ENCODE peak calls at places on chromosomes 3 and 15, in four cellular contexts. S is WTC11, O is K562, A is HepG2. K is an unnamed sample.

GRCh38 chr3:190825389-190826016 is 37.0 kb downstream of the GMNC start:
- DNase-seq in A (no peak), O (no peak), S (no peak), K (no peak)

GRCh38 chr3:186128158-186128557 is 19.3 kb upstream of the ETV5 start:
- DNase-seq in S (peak), O (no peak), A (no peak), K (no peak)

GRCh38 chr15:72487070-72487797 is 13.1 kb downstream of the ARIH1 start:
- DNase-seq in S (no peak), A (no peak), O (no peak), K (no peak)

GRCh38 chr3:195718477-195718984 is 2.2 kb upstream of the MUC20 start:
- DNase-seq in S (no peak), A (no peak), O (no peak), K (no peak)

GRCh38 chr15:61095804-61096506 is 133.1 kb downstream of the RORA start:
- DNase-seq in O (no peak), A (no peak), S (no peak), K (no peak)

GRCh38 chr15:96553006-96553405 is 222.5 kb downstream of the NR2F2 start:
- DNase-seq in O (no peak), A (no peak), S (no peak), K (no peak)

GRCh38 chr3:124137264-124137663 is 145.3 kb upstream of the ROPN1 start:
- DNase-seq in A (no peak), O (no peak), S (no peak), K (no peak)

GRCh38 chr3:49012441-49013017 is 5.3 kb downstream of the WDR6 start:
- DNase-seq in A (no peak), S (no peak), O (no peak), K (no peak)

GRCh38 chr15:69337133-69337532 is 38.4 kb downstream of the PAQR5 start:
- DNase-seq in A (no peak), S (no peak), O (no peak), K (no peak)

GRCh38 chr15:38189651-38190280 is 62.9 kb upstream of the SPRED1 start:
- DNase-seq in A (no peak), S (no peak), O (no peak), K (no peak)

GRCh38 chr15:43775411-43775965 is 1.3 kb downstream of the ELL3 start:
- DNase-seq in O (no peak), A (peak), S (peak), K (no peak)

GRCh38 chr3:791442-791841 is 301.4 kb upstream of the CNTN6 start:
- DNase-seq in A (no peak), S (no peak), O (no peak), K (no peak)

GRCh38 chr3:121651684-121652083 is 9.0 kb downstream of the HCLS1 start:
- DNase-seq in S (no peak), O (no peak), A (peak), K (no peak)

GRCh38 chr15:83499476-83499875 is 52.3 kb downstream of the SH3GL3 start:
- DNase-seq in S (no peak), O (no peak), A (no peak), K (no peak)

GRCh38 chr3:18723426-18723825 is 298.3 kb upstream of the SATB1 start:
- DNase-seq in O (no peak), A (no peak), S (no peak), K (no peak)

GRCh38 chr3:184734903-184735630 is 23.2 kb upstream of the MAGEF1 start:
- DNase-seq in S (no peak), O (no peak), A (no peak), K (no peak)

GRCh38 chr15:52369030-52369429 is 73.4 kb upstream of the MYO5C start:
- DNase-seq in A (no peak), O (no peak), S (no peak), K (no peak)

GRCh38 chr15:52370010-52370409 is 74.4 kb upstream of the MYO5C start:
- DNase-seq in O (no peak), S (no peak), A (no peak), K (no peak)

GRCh38 chr15:52368402-52368801 is 72.8 kb upstream of the MYO5C start:
- DNase-seq in S (no peak), A (no peak), O (no peak), K (no peak)

DNA sequence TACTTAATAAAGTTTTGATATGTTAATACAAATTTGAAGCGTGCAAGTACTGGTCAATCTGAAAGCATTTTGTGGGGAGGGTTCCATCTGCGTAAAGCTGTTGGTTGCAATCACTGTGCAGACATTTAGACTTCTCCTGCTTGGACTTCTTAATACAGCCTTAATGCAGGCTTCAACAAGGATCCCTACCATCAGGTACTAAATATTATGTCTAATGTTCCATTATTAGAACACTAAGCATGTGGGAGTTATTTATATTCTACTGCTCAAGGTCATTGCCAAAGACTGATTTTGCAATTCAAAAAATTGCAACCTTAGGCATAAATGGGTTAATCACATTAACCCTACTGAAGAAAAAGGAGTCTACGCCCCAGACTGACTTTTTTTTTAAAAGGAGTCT is 73.9 kb upstream of the MYO5C start:
- DNase-seq in S (no peak), O (no peak), A (no peak), K (no peak)
- TF ChIP-seq ELF4 in S (no peak), O (no peak), A (no peak), K (no peak)

DNA sequence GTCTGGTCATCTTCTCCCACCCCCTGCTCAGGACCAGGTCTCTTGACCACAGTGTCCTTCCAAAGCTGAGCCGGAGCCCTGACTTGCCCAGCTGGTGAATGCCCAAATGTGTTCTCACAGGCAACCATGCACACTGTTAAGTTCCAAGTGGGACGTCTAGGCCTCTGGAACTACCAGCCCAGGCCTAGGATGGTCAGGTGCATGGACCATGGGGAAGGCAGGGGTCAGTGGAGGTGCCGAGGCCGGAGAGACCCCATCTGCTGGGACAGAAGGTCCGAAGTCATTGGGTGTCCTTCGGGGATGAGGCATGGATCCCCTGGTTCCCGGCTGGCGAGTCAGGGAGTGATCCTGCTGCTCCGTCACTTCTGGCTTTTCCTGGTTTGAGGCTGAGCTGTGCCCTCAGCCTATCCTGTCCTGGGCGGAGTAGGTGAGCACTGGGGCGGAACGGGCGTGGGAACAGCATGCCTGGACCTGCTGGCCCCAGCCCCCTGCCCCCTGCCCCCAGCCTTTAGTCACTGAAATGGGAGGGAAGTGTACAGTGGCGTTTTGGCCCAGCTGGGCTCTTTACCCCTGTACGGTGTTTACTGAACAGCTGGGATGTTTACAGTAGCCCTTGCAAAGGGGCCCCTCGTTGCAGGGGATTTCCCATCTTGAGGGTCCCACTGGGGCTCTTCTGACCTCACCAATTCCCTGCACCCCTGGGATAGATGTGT is 12.1 kb downstream of the SEMA3F start:
- DNase-seq in O (no peak), S (no peak), A (peak), K (no peak)
- TF ChIP-seq ELF4 in O (no peak), S (no peak), A (no peak), K (no peak)

GRCh38 chr15:58039260-58040035 is 26.1 kb downstream of the ALDH1A2 start:
- DNase-seq in S (no peak), O (no peak), A (no peak), K (no peak)

GRCh38 chr15:58037902-58038301 is 27.6 kb downstream of the ALDH1A2 start:
- DNase-seq in S (no peak), A (no peak), O (peak), K (no peak)

GRCh38 chr15:58036579-58036978 is 28.9 kb downstream of the ALDH1A2 start:
- DNase-seq in S (no peak), A (no peak), O (no peak), K (no peak)

GRCh38 chr15:58040117-58040516 is 25.4 kb downstream of the ALDH1A2 start:
- DNase-seq in A (no peak), S (no peak), O (no peak), K (no peak)

DNA sequence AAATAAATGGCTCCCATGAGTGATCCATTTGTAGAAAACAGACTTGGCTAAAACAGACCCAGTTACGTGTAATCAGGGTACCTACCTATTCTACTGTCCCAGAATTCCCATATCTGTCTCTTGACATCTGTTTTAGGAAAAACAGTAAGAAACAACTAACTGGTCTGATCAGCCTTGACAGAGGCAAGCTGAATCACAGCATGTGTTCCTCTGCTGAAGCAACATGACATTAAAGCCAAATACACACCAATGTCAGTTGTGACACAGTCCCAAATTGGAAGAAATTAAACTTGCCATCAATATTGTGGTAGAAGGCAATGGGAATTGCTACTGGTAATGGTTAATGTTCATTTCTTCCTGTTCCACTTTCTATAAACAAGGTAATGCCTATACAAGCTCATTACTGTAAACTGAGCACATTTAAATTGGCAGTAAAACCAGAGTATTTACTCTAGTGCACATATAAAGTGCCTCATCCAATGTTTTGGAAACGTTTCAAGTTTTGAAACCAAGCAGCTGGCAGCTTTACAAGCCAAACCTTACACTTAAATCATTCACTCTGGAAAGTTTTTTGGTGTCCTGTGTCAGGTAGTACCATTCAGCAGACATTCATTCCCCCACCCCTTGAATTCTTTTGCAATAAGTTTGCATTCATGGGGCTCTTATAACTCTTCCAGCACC is 26.9 kb downstream of the ALDH1A2 start:
- DNase-seq in A (no peak), O (no peak), S (no peak), K (peak)
- TF ChIP-seq ELF4 in A (no peak), O (no peak), S (no peak), K (no peak)

GRCh38 chr3:44942202-44942921 is 33.6 kb downstream of the ZDHHC3 start:
- DNase-seq in S (no peak), O (no peak), A (no peak), K (no peak)
- TF ChIP-seq ELF4 in S (no peak), O (no peak), A (no peak), K (no peak)

DNA sequence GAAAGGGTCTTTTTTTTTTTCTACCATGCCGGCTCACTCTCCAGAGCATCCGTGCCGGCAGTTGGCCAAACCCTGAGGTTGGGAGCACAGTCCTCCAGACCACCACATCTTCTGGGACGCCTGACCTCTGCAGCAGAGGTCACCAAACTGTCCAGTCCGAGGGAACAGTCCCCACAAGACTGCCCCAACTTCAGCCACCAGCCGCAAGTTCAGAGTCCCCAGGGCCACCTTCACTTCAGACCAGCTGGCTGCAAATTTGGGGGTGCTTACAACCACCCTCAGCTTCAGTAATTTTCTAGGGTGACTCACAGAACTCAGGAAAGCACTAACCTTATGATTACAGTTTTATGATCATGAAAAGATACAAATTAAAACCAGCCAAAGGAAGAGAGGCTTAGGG is 28.9 kb downstream of the PLA2G4D start:
- DNase-seq in S (no peak), A (no peak), O (no peak), K (no peak)
- TF ChIP-seq ELF4 in S (no peak), A (no peak), O (no peak), K (no peak)

GRCh38 chr3:36991923-36992805 is 767 bp downstream of the EPM2AIP1 start:
- DNase-seq in O (no peak), A (peak), S (no peak), K (no peak)
- TF ChIP-seq ELF4 in O (no peak), A (no peak), S (no peak), K (no peak)

DNA sequence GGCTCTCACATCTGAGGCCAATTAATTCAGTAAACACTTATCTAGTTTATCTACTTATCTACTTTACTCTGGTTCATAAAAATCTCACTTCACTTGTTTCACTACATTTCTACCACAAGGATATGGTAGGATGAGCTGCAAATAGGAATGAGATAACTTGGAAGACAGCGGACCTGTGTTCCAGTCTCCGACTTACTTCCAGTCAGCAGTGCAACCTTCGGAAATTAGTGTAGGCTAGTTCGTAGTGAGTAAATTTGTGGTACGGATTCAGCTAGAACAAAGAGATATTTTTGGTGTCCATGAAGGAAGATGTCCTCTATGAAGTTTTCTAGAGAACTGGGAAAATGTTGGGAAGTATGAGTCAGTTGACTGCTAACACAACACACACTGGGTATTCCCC is 66.3 kb downstream of the TPRG1 start:
- DNase-seq in A (no peak), O (no peak), S (no peak), K (no peak)
- TF ChIP-seq ELF4 in A (no peak), O (no peak), S (no peak), K (no peak)

GRCh38 chr3:183264249-183264648 is 11.2 kb downstream of the B3GNT5 start:
- DNase-seq in A (no peak), O (no peak), S (no peak), K (no peak)
- TF ChIP-seq ELF4 in A (no peak), O (no peak), S (no peak), K (no peak)

GRCh38 chr15:89912674-89913396 is at the start of gene ARPIN:
- DNase-seq in S (peak), A (peak), O (no peak), K (peak)

GRCh38 chr15:89909611-89910010 is 3.1 kb downstream of the ARPIN start:
- DNase-seq in A (no peak), O (no peak), S (no peak), K (no peak)

GRCh38 chr15:89910891-89911626 is 1.7 kb downstream of the ARPIN start:
- DNase-seq in O (no peak), A (no peak), S (no peak), K (no peak)

GRCh38 chr15:89908226-89908625 is 4.5 kb downstream of the ARPIN start:
- DNase-seq in S (no peak), O (no peak), A (no peak), K (no peak)

DNA sequence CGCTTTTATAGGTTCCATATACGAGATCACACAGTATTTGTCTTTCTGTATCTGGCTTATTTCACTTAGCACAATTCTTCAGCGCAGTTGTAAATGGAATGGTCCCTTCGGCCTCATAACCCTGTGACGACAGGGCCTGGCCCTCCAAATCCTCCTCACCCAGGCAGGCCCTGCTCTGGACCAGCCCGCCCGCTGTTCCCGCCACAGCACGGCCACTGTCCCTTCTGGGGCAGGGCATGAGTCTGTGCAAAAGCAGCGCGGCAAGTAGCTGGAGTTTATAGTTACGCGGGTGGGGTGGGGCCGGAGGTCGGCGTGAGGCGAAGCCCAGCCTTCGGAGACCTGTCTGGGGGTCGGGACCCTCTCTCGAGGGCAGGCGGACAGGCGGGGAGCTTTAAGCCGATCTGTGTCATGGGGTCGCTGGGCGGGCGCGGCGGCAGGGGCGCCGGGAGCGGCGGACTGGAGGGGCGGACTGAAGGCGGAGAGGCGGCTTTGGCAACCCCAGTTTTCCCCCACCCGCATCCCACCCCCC is 543 bp downstream of the ARPIN start:
- DNase-seq in O (no peak), A (no peak), S (peak), K (peak)
- TF ChIP-seq ELF4 in O (no peak), A (no peak), S (no peak), K (no peak)

DNA sequence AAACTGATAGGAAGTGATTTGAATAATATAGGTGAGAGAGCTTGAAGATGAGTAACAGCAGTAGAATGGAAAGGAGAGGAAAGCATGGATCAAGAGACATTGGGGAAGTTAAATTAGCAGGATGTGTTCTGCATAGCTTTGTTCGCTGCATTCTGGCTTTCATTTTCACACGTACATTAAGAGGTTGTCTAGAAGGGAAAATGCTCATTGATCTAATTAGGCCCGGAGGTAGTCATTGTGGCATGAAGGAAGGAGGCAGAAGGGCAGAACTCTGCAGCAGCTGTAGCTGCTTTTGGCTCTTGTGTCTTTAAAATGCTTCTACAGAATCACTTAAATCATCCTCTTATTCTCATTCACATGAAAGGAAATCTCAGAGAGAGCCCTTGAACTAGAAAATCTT is 40.3 kb downstream of the KCNAB1 start:
- DNase-seq in A (no peak), O (no peak), S (no peak), K (no peak)
- TF ChIP-seq ELF4 in A (no peak), O (no peak), S (no peak), K (no peak)

K was measured in HEK293T.